ENCODE peak calls at places on chromosomes 5 and 9, in seven cellular contexts. L, X, O, B, V, T and N are unnamed samples.

GRCh38 chr9:137494550-137495351 is 35.6 kb upstream of the NSMF start:
- DNase-seq in L (no peak), O (no peak), B (no peak), T (peak), V (no peak), X (no peak), N (peak)

GRCh38 chr5:173627860-173628392 is 11.5 kb upstream of the BOD1 start:
- DNase-seq in O (no peak), T (peak), X (no peak), L (no peak), B (no peak), V (no peak), N (no peak)

GRCh38 chr5:116795189-116795588 is 220.6 kb upstream of the SEMA6A start:
- DNase-seq in X (no peak), B (no peak), T (no peak), V (no peak), O (no peak), L (no peak), N (no peak)

GRCh38 chr5:116454417-116454927 is 120.2 kb downstream of the SEMA6A start:
- DNase-seq in B (no peak), V (no peak), O (no peak), T (no peak), L (no peak), X (peak), N (no peak)

GRCh38 chr9:87359958-87360601 is 137.6 kb upstream of the DAPK1 start:
- DNase-seq in T (no peak), X (no peak), O (no peak), L (no peak), V (no peak), B (peak), N (no peak)

GRCh38 chr5:159133041-159133741 is 33.5 kb upstream of the EBF1 start:
- DNase-seq in O (peak), T (no peak), X (peak), L (no peak), V (no peak), B (no peak), N (no peak)

GRCh38 chr9:126206099-126206498 is 120.5 kb upstream of the MVB12B start:
- DNase-seq in V (no peak), T (no peak), B (no peak), O (no peak), L (no peak), X (no peak), N (no peak)

GRCh38 chr5:33313150-33313549 is 127.6 kb upstream of the TARS1 start:
- DNase-seq in X (peak), L (no peak), V (no peak), T (no peak), O (peak), B (no peak), N (peak)

GRCh38 chr9:84140535-84141101 is 160.0 kb downstream of the RMI1 start:
- DNase-seq in T (no peak), L (no peak), V (no peak), B (no peak), O (no peak), X (peak), N (peak)

GRCh38 chr5:35230043-35230611 is at the start of gene PRLR:
- DNase-seq in B (peak), T (peak), L (no peak), X (peak), O (no peak), V (no peak), N (peak)

GRCh38 chr5:94503677-94504076 is 114.7 kb downstream of the KIAA0825 start:
- DNase-seq in T (no peak), V (no peak), X (no peak), L (no peak), O (no peak), B (no peak), N (no peak)

GRCh38 chr5:139745800-139746690 is 49.6 kb upstream of the PSD2 start:
- DNase-seq in O (peak), T (no peak), V (no peak), B (peak), L (peak), X (peak), N (peak)

GRCh38 chr9:5557606-5558587 is 47.6 kb downstream of the PDCD1LG2 start:
- DNase-seq in X (no peak), B (no peak), V (no peak), T (no peak), L (no peak), O (no peak), N (peak)

DNA sequence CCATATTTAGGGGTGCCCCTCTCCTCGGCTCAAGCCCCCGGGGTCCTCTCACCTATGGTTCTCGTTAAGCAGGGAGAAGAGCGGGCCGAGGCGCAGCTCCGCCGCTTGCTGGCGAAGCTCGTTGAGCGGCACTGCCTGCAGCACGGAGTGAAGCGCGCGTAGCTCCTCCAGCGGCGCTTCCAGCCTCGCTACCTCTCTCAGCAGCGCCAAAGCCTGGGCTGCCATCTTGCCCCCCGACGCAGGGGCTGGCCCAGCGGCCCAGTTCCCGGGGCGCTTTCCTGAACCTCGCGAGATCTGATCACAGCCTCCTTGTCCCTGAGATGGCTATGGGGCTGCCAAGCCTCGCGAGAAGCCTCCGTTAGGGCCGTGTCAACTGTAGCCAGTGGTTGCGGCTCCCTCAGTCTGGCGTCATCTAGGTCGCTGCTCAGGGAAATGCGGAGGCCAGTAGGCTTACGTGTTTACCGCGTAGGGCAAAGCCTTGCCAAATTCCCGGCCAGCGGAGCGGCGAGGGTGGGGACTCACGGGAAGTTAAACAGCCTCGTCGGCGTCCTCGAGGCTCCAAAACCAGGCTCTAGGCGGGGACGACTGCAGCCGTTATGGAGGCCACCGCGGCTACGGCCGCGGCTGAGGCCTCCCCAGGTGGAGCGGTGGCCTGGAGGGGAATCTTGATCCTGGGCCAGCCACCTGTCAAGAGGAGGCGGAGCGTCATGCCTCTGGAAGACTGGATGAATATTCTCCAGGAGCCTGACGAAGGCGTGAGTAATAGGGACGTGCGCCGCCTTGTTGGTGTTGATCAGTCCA is at the start of gene PSMD5:
- DNase-seq in B (peak), V (peak), L (peak), T (peak), O (peak), X (peak), N (peak)
- TF ChIP-seq CTCF in B (no peak), V (peak), L (no peak), T (no peak), O (no peak), X (peak), N (no peak)

GRCh38 chr9:131640438-131641181 is 95.3 kb downstream of the PRRT1B start:
- DNase-seq in T (no peak), B (no peak), L (no peak), X (no peak), V (no peak), O (no peak), N (no peak)
- H3K27ac ChIP-seq in T (no peak), B (no peak), L (peak), X (no peak), V (peak), O (no peak), N (peak)

GRCh38 chr5:178130576-178131445 is at the start of gene RMND5B:
- DNase-seq in V (no peak), B (peak), T (peak), O (peak), L (peak), X (peak), N (peak)
- TF ChIP-seq POLR2A in V (peak), B (peak), T (peak), O (peak), L (peak), X (peak), N (peak)

GRCh38 chr5:72842816-72843215 is 26.4 kb downstream of the TNPO1 start:
- DNase-seq in O (peak), B (no peak), L (no peak), V (no peak), X (peak), T (no peak), N (peak)
- TF ChIP-seq CTCF in O (peak), B (no peak), L (no peak), V (no peak), X (peak), T (no peak), N (no peak)